ENCODE peak calls at places on chromosomes 7 and 10, in six cellular contexts. One of them, this sample, is unnamed.

GRCh38 chr7:84490661-84491060 is 296.1 kb upstream of the SEMA3A start:
- DNase-seq in ovary: no peak
- DNase-seq in suprapubic skin: no peak
- DNase-seq in tibial nerve: no peak
- DNase-seq in A549: no peak
- DNase-seq in transverse colon: no peak
- DNase-seq in this sample: no peak

GRCh38 chr10:93383562-93383981 is 98.6 kb downstream of the MYOF start:
- DNase-seq in ovary: no peak
- DNase-seq in transverse colon: no peak
- DNase-seq in A549: no peak
- DNase-seq in suprapubic skin: no peak
- DNase-seq in tibial nerve: no peak
- DNase-seq in this sample: no peak

GRCh38 chr7:141366098-141366621 is 185.1 kb upstream of the AGK start:
- DNase-seq in A549: no peak
- DNase-seq in suprapubic skin: no peak
- DNase-seq in tibial nerve: no peak
- DNase-seq in ovary: no peak
- DNase-seq in transverse colon: no peak
- DNase-seq in this sample: no peak

GRCh38 chr10:77192402-77192801 is 445.2 kb downstream of the KCNMA1 start:
- DNase-seq in transverse colon: no peak
- DNase-seq in ovary: no peak
- DNase-seq in suprapubic skin: no peak
- DNase-seq in A549: no peak
- DNase-seq in tibial nerve: no peak
- DNase-seq in this sample: no peak

GRCh38 chr10:127694580-127695193 is 42.3 kb upstream of the FOXI2 start:
- DNase-seq in tibial nerve: no peak
- DNase-seq in ovary: no peak
- DNase-seq in transverse colon: peak
- DNase-seq in A549: peak
- DNase-seq in suprapubic skin: no peak
- DNase-seq in this sample: no peak

GRCh38 chr7:128890306-128891109 is 20.0 kb downstream of the KCP start:
- DNase-seq in A549: peak
- DNase-seq in suprapubic skin: peak
- DNase-seq in tibial nerve: no peak
- DNase-seq in ovary: no peak
- DNase-seq in transverse colon: peak
- DNase-seq in this sample: peak

GRCh38 chr7:27168265-27168947 is 3.1 kb upstream of the HOXA9 start:
- DNase-seq in suprapubic skin: peak
- DNase-seq in ovary: no peak
- DNase-seq in A549: no peak
- DNase-seq in tibial nerve: no peak
- DNase-seq in transverse colon: no peak
- DNase-seq in this sample: no peak

GRCh38 chr10:22316286-22317120 is at the start of gene COMMD3:
- DNase-seq in tibial nerve: peak
- DNase-seq in ovary: peak
- DNase-seq in suprapubic skin: peak
- DNase-seq in A549: peak
- DNase-seq in transverse colon: peak
- DNase-seq in this sample: peak

GRCh38 chr7:92697414-92697813 is 107.2 kb upstream of the FAM133B start:
- DNase-seq in tibial nerve: no peak
- DNase-seq in A549: no peak
- DNase-seq in ovary: no peak
- DNase-seq in transverse colon: no peak
- DNase-seq in suprapubic skin: no peak
- DNase-seq in this sample: no peak

DNA sequence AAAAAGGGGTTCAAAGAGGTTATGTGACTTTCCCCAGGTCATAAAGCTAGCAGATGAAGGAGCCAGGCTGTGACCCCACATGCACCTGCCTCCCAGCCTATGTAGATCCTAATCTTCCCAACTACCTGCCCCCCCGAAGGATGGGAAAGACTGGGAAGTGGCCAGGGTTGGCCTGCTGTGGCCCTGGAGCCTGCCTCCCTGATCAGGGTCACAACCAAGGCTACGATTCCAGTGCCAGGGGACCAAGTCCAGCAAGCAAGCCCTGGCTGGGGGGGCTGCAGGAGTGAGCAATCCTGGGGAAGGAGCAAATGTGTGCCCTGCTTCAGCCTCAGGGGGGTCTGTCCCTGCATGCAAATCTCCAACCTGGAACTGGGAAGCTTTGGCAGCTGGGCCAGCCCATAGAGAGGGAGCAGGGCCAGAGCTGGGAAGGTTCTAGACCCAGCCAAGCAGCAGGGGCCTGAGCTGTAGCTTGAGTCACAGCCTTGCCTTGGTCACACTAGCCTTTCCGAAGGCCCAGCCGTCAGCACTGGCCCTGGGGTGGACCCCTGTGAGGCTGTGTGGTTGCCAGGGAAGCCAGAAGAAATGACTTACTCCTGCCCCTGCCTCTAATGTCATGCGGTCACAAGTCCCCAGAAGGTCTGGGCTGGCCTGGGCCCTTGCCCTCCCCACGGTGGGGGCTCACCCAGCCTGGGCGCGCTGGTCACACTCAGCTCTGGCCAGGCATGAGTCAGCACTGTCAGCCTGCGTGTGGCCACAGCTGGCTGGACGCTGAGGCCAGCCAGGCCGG is 96.4 kb upstream of the ZMIZ1 start:
- DNase-seq in tibial nerve: peak
- DNase-seq in suprapubic skin: peak
- DNase-seq in A549: peak
- DNase-seq in transverse colon: peak
- DNase-seq in ovary: peak
- DNase-seq in this sample: peak
- TF ChIP-seq EP300 in tibial nerve: peak
- TF ChIP-seq EP300 in suprapubic skin: no peak
- TF ChIP-seq EP300 in A549: no peak
- TF ChIP-seq EP300 in transverse colon: no peak
- TF ChIP-seq EP300 in ovary: no peak
- TF ChIP-seq EP300 in this sample: no peak

DNA sequence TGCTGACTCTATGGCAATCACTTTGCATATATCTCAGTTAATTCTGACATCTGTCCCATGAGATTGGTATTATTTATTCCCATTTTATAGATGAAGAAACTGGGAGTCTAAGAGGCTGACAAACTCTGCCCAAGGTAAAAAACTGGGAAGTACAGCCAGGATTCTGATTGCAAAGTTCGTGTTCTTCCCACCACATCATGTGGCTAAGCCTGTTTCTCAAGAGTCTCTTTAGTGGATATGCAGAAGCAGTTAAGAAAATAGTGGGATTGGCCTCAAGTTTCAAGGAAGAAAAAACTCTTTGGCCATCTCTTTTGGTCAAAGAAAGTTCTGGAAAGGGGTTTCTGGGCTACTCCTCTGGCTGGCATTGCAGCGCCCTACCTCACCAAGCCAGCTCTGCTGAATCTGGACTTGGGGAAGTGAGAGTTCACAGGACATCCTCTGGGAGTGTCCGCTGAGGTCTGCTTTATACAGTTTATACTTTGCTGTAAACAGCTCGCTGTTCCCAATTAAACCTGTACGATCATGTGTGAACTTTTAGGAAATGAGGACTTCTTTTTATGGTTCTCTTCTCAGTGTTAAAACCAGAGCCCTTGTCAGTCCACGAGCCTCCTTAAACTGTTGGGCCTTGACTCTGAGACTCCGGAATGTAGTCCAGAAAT is 12.2 kb upstream of the BMPR1A start:
- DNase-seq in transverse colon: peak
- DNase-seq in ovary: no peak
- DNase-seq in suprapubic skin: no peak
- DNase-seq in tibial nerve: no peak
- DNase-seq in A549: no peak
- DNase-seq in this sample: no peak
- TF ChIP-seq EP300 in transverse colon: peak
- TF ChIP-seq EP300 in ovary: no peak
- TF ChIP-seq EP300 in suprapubic skin: no peak
- TF ChIP-seq EP300 in tibial nerve: peak
- TF ChIP-seq EP300 in A549: no peak
- TF ChIP-seq EP300 in this sample: no peak

GRCh38 chr10:113651021-113651420 is 12.8 kb downstream of the NRAP start:
- DNase-seq in suprapubic skin: no peak
- DNase-seq in tibial nerve: no peak
- DNase-seq in ovary: no peak
- DNase-seq in transverse colon: no peak
- DNase-seq in A549: no peak
- DNase-seq in this sample: no peak

GRCh38 chr10:113656896-113657295 is 6.9 kb downstream of the NRAP start:
- DNase-seq in ovary: no peak
- DNase-seq in tibial nerve: no peak
- DNase-seq in transverse colon: no peak
- DNase-seq in A549: no peak
- DNase-seq in suprapubic skin: no peak
- DNase-seq in this sample: no peak

GRCh38 chr10:113650172-113650571 is 13.7 kb downstream of the NRAP start:
- DNase-seq in ovary: no peak
- DNase-seq in transverse colon: no peak
- DNase-seq in suprapubic skin: no peak
- DNase-seq in A549: no peak
- DNase-seq in tibial nerve: no peak
- DNase-seq in this sample: no peak

GRCh38 chr10:113648478-113648877 is 15.4 kb downstream of the NRAP start:
- DNase-seq in transverse colon: no peak
- DNase-seq in tibial nerve: no peak
- DNase-seq in suprapubic skin: no peak
- DNase-seq in ovary: no peak
- DNase-seq in A549: no peak
- DNase-seq in this sample: no peak

DNA sequence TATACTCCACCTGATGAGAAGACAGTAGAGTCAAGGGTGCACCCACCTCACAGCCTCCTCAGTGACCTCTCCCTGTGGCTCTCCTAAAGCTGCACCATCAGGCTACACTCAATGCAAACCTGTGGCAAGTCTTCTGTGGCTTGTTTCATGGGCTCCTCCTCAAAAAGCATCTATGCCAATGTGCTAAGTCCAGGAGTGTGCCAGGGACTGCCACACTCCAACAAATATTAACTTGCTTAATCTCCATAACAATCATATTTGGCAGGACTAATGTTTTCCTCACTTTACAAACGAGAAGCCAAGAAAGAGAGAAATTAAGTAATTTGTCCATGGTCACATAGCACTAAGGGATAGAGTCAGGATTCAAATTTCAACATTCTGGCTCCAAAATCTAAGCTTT is 11.9 kb downstream of the NRAP start:
- DNase-seq in ovary: no peak
- DNase-seq in transverse colon: no peak
- DNase-seq in suprapubic skin: no peak
- DNase-seq in A549: no peak
- DNase-seq in tibial nerve: no peak
- DNase-seq in this sample: no peak
- TF ChIP-seq EP300 in ovary: no peak
- TF ChIP-seq EP300 in transverse colon: no peak
- TF ChIP-seq EP300 in suprapubic skin: no peak
- TF ChIP-seq EP300 in A549: no peak
- TF ChIP-seq EP300 in tibial nerve: no peak
- TF ChIP-seq EP300 in this sample: no peak

GRCh38 chr10:78950656-78951587 is 117.8 kb upstream of the ZMIZ1 start:
- DNase-seq in tibial nerve: no peak
- DNase-seq in A549: no peak
- DNase-seq in ovary: no peak
- DNase-seq in suprapubic skin: no peak
- DNase-seq in transverse colon: no peak
- DNase-seq in this sample: no peak
- TF ChIP-seq EP300 in tibial nerve: no peak
- TF ChIP-seq EP300 in A549: no peak
- TF ChIP-seq EP300 in ovary: no peak
- TF ChIP-seq EP300 in suprapubic skin: no peak
- TF ChIP-seq EP300 in transverse colon: no peak
- TF ChIP-seq EP300 in this sample: no peak

GRCh38 chr7:101233907-101234547 is 3.6 kb downstream of the CLDN15 start:
- DNase-seq in tibial nerve: no peak
- DNase-seq in ovary: no peak
- DNase-seq in suprapubic skin: no peak
- DNase-seq in A549: no peak
- DNase-seq in transverse colon: no peak
- DNase-seq in this sample: peak
- TF ChIP-seq EP300 in tibial nerve: no peak
- TF ChIP-seq EP300 in ovary: no peak
- TF ChIP-seq EP300 in suprapubic skin: no peak
- TF ChIP-seq EP300 in A549: no peak
- TF ChIP-seq EP300 in transverse colon: no peak
- TF ChIP-seq EP300 in this sample: no peak